ENCODE peak calls at places on chromosomes 11 and 22, in five cellular contexts. One of them, this sample, is unnamed.
A peak's percentile ranks its signal among the peaks of the same experiment; 100 is the strongest.

GRCh38 chr11:118705111-118705741 is 25.8 kb upstream of the TREH start:
- DNase-seq in fibroblast of pulmonary artery: no peak
- DNase-seq in upper lobe of right lung: no peak
- DNase-seq in HT1080: peak; percentile 63
- DNase-seq in amniotic stem cell: no peak
- DNase-seq in this sample: no peak

GRCh38 chr11:9089061-9089460 is 2.3 kb downstream of the SCUBE2 start:
- DNase-seq in fibroblast of pulmonary artery: no peak
- DNase-seq in upper lobe of right lung: no peak
- DNase-seq in HT1080: no peak
- DNase-seq in amniotic stem cell: no peak
- DNase-seq in this sample: no peak

GRCh38 chr22:19958083-19959042 is 16.7 kb upstream of the TXNRD2 start:
- DNase-seq in fibroblast of pulmonary artery: peak; percentile 29
- DNase-seq in upper lobe of right lung: no peak
- DNase-seq in HT1080: no peak
- DNase-seq in amniotic stem cell: no peak
- DNase-seq in this sample: no peak

GRCh38 chr11:106552694-106553203 is 465.5 kb downstream of the GUCY1A2 start:
- DNase-seq in fibroblast of pulmonary artery: no peak
- DNase-seq in upper lobe of right lung: no peak
- DNase-seq in HT1080: no peak
- DNase-seq in amniotic stem cell: no peak
- DNase-seq in this sample: no peak

GRCh38 chr11:27971256-27971655 is 136.7 kb downstream of the KIF18A start:
- DNase-seq in fibroblast of pulmonary artery: no peak
- DNase-seq in upper lobe of right lung: no peak
- DNase-seq in HT1080: peak; percentile 63
- DNase-seq in amniotic stem cell: no peak
- DNase-seq in this sample: no peak

GRCh38 chr11:111561801-111562325 is 21.3 kb downstream of the LAYN start:
- DNase-seq in fibroblast of pulmonary artery: peak; percentile 88
- DNase-seq in upper lobe of right lung: no peak
- DNase-seq in HT1080: peak; percentile 69
- DNase-seq in amniotic stem cell: peak; percentile 19
- DNase-seq in this sample: no peak

GRCh38 chr22:48321986-48322545 is 1505.6 kb downstream of the BRD1 start:
- DNase-seq in fibroblast of pulmonary artery: no peak
- DNase-seq in upper lobe of right lung: no peak
- DNase-seq in HT1080: no peak
- DNase-seq in amniotic stem cell: no peak
- DNase-seq in this sample: no peak

GRCh38 chr11:1817511-1817910 is 17.3 kb upstream of the SYT8 start:
- DNase-seq in fibroblast of pulmonary artery: no peak
- DNase-seq in upper lobe of right lung: no peak
- DNase-seq in HT1080: no peak
- DNase-seq in amniotic stem cell: no peak
- DNase-seq in this sample: no peak

GRCh38 chr11:117366183-117366582 is 38.5 kb downstream of the CEP164 start:
- DNase-seq in fibroblast of pulmonary artery: no peak
- DNase-seq in upper lobe of right lung: no peak
- DNase-seq in HT1080: no peak
- DNase-seq in amniotic stem cell: no peak
- DNase-seq in this sample: no peak

GRCh38 chr11:17256512-17256911 is 20.0 kb upstream of the NUCB2 start:
- DNase-seq in fibroblast of pulmonary artery: peak; percentile 98
- DNase-seq in upper lobe of right lung: no peak
- DNase-seq in HT1080: peak; percentile 90
- DNase-seq in amniotic stem cell: peak; percentile 95
- DNase-seq in this sample: no peak

GRCh38 chr11:20015529-20016427 is 144.5 kb downstream of the DBX1 start:
- DNase-seq in fibroblast of pulmonary artery: peak; percentile 29
- DNase-seq in upper lobe of right lung: no peak
- DNase-seq in HT1080: no peak
- DNase-seq in amniotic stem cell: no peak
- DNase-seq in this sample: no peak

GRCh38 chr11:130671801-130672700 is 223.6 kb downstream of the ADAMTS15 start:
- DNase-seq in fibroblast of pulmonary artery: peak; percentile 87
- DNase-seq in upper lobe of right lung: no peak
- DNase-seq in HT1080: peak; percentile 41
- DNase-seq in amniotic stem cell: peak; percentile 84
- DNase-seq in this sample: no peak

GRCh38 chr11:66641834-66642233 is 3.3 kb downstream of the RBM4 start:
- DNase-seq in fibroblast of pulmonary artery: no peak
- DNase-seq in upper lobe of right lung: no peak
- DNase-seq in HT1080: no peak
- DNase-seq in amniotic stem cell: no peak
- DNase-seq in this sample: no peak

GRCh38 chr11:117900720-117901440 is 24.4 kb upstream of the FXYD6 start:
- DNase-seq in fibroblast of pulmonary artery: no peak
- DNase-seq in upper lobe of right lung: peak; percentile 58
- DNase-seq in HT1080: no peak
- DNase-seq in amniotic stem cell: no peak
- DNase-seq in this sample: no peak

GRCh38 chr22:25219948-25220442 is 556 bp downstream of the CRYBB2 start:
- DNase-seq in fibroblast of pulmonary artery: no peak
- DNase-seq in upper lobe of right lung: no peak
- DNase-seq in HT1080: no peak
- DNase-seq in amniotic stem cell: no peak
- DNase-seq in this sample: no peak

GRCh38 chr11:43819926-43820325 is 60.7 kb upstream of the ALKBH3 start:
- DNase-seq in fibroblast of pulmonary artery: no peak
- DNase-seq in upper lobe of right lung: no peak
- DNase-seq in HT1080: no peak
- DNase-seq in amniotic stem cell: no peak
- DNase-seq in this sample: no peak

GRCh38 chr22:35076648-35077047 is 10.7 kb downstream of the ISX start:
- DNase-seq in fibroblast of pulmonary artery: no peak
- DNase-seq in upper lobe of right lung: no peak
- DNase-seq in HT1080: no peak
- DNase-seq in amniotic stem cell: no peak
- DNase-seq in this sample: no peak